ENCODE peak calls at places on chromosomes 11 and 22, in ten cellular contexts. E is stimulated activated CD4-positive, alpha-beta T cell treated with anti-CD3 and anti-CD28 coated beads, Interleukin-2, amount 100 ng/mL, for 48 hours; K is GM04504; Z is nephron progenitor cell; L is NCI-H2029 treated with DMSO at 0.1 percent for 48 hours; G is transverse colon; P is thoracic aorta; I is right cardiac atrium; U is stimulated activated CD8-positive, alpha-beta memory T cell treated with anti-CD3 and anti-CD28 coated beads, Interleukin-4, amount 100 ng/mL, for 24 hours; C is amygdala. H is an unnamed sample.

GRCh38 chr11:129412501-129412900 is 36.9 kb downstream of the BARX2 start:
- DNase-seq in K (no peak), P (no peak), Z (no peak), G (peak), L (no peak), I (no peak), E (no peak), U (no peak), C (no peak), H (no peak)

GRCh38 chr22:30830907-30831306 is 136.2 kb downstream of the OSBP2 start:
- DNase-seq in U (no peak), G (peak), P (no peak), Z (no peak), L (no peak), K (peak), E (no peak), I (no peak), C (no peak), H (no peak)

GRCh38 chr22:39617342-39617741 is 46.8 kb downstream of the CACNA1I start:
- DNase-seq in U (no peak), K (no peak), G (no peak), C (peak), E (no peak), I (no peak), Z (no peak), L (no peak), P (no peak), H (no peak)

GRCh38 chr11:134584706-134585445 is 172.8 kb upstream of the B3GAT1 start:
- DNase-seq in K (no peak), E (no peak), L (no peak), P (no peak), Z (peak), U (no peak), G (no peak), C (no peak), I (no peak), H (no peak)

GRCh38 chr11:64863381-64864060 is 14.9 kb downstream of the EHD1 start:
- DNase-seq in K (no peak), P (no peak), Z (no peak), C (no peak), E (no peak), I (peak), U (no peak), G (no peak), L (no peak), H (no peak)

GRCh38 chr11:64864473-64865285 is 13.7 kb downstream of the EHD1 start:
- DNase-seq in C (no peak), L (no peak), K (peak), U (peak), E (peak), Z (no peak), P (peak), I (peak), G (peak), H (no peak)

GRCh38 chr11:118911113-118911879 is 14.4 kb downstream of the BCL9L start:
- DNase-seq in U (no peak), G (peak), P (no peak), L (no peak), K (no peak), C (no peak), E (no peak), I (peak), Z (no peak), H (no peak)

GRCh38 chr11:35927067-35927466 is 16.8 kb upstream of the LDLRAD3 start:
- DNase-seq in Z (no peak), U (no peak), G (no peak), L (no peak), P (no peak), I (no peak), K (no peak), C (no peak), E (no peak), H (no peak)

GRCh38 chr11:57459112-57460016 is 964 bp upstream of the RTN4RL2 start:
- DNase-seq in G (no peak), Z (peak), I (no peak), K (no peak), L (no peak), C (no peak), E (no peak), P (no peak), U (no peak), H (peak)

GRCh38 chr11:45794169-45794568 is 10.8 kb upstream of the SLC35C1 start:
- DNase-seq in L (peak), C (no peak), Z (no peak), E (no peak), I (no peak), U (no peak), P (no peak), G (no peak), K (no peak), H (peak)

GRCh38 chr11:62958547-62959071 is 26.2 kb downstream of the SLC22A6 start:
- DNase-seq in C (no peak), K (peak), Z (peak), L (peak), G (peak), I (no peak), E (no peak), U (no peak), P (no peak), H (no peak)

GRCh38 chr11:118623291-118623655 is 15.9 kb downstream of the PHLDB1 start:
- DNase-seq in I (peak), P (no peak), E (no peak), G (no peak), U (no peak), C (no peak), Z (no peak), L (peak), K (no peak), H (peak)

GRCh38 chr11:106467486-106467885 is 390.0 kb downstream of the AASDHPPT start:
- DNase-seq in E (no peak), U (no peak), L (no peak), I (no peak), C (no peak), P (no peak), Z (no peak), K (no peak), G (no peak), H (no peak)

GRCh38 chr22:29689872-29690213 is 30.0 kb upstream of the CABP7 start:
- DNase-seq in G (peak), C (no peak), E (peak), K (peak), P (no peak), Z (peak), I (peak), U (peak), L (peak), H (peak)

GRCh38 chr11:75786101-75786736 is 17.6 kb downstream of the DGAT2 start:
- DNase-seq in L (no peak), G (peak), C (no peak), U (no peak), E (no peak), I (no peak), Z (no peak), P (no peak), K (no peak), H (no peak)

GRCh38 chr11:102197759-102198158 is 87.5 kb downstream of the YAP1 start:
- DNase-seq in E (no peak), K (no peak), U (no peak), I (no peak), L (no peak), C (no peak), Z (peak), G (no peak), P (no peak), H (no peak)

GRCh38 chr11:35204614-35205013 is 65.6 kb downstream of the CD44 start:
- DNase-seq in L (no peak), Z (no peak), P (no peak), C (no peak), E (no peak), I (no peak), U (no peak), G (no peak), K (no peak), H (no peak)

GRCh38 chr11:32316846-32317525 is 118.4 kb downstream of the WT1 start:
- DNase-seq in L (no peak), C (no peak), G (no peak), U (no peak), P (no peak), I (no peak), E (no peak), Z (no peak), K (no peak), H (no peak)

GRCh38 chr11:127643659-127644058 is 643.1 kb upstream of the KIRREL3 start:
- DNase-seq in C (no peak), L (no peak), P (no peak), Z (no peak), G (no peak), I (no peak), E (no peak), K (no peak), U (no peak), H (no peak)

GRCh38 chr22:30204742-30205111 is 41.8 kb downstream of the LIF start:
- DNase-seq in C (no peak), K (peak), P (no peak), Z (no peak), U (no peak), I (peak), E (no peak), G (peak), L (no peak), H (no peak)

GRCh38 chr11:69557266-69557665 is 75.8 kb downstream of the LINC01488 start:
- DNase-seq in E (no peak), K (no peak), P (no peak), C (no peak), Z (no peak), U (no peak), L (no peak), I (no peak), G (no peak), H (no peak)

GRCh38 chr22:48554893-48555552 is 1272.7 kb downstream of the BRD1 start:
- DNase-seq in Z (peak), E (no peak), G (no peak), I (peak), P (no peak), U (no peak), K (no peak), C (no peak), L (no peak), H (peak)

GRCh38 chr11:36127550-36127949 is 161.7 kb downstream of the COMMD9 start:
- DNase-seq in K (no peak), P (no peak), I (no peak), L (no peak), C (no peak), Z (no peak), E (no peak), G (no peak), U (no peak), H (no peak)

GRCh38 chr11:1053121-1053901 is 16.8 kb upstream of the MUC6 start:
- DNase-seq in K (no peak), U (no peak), L (no peak), G (peak), E (no peak), I (peak), P (no peak), Z (peak), C (no peak), H (no peak)

H was measured in NCI-H146.